ENCODE peak calls at places on chromosome 11, in six cellular contexts. R is mucosa of gallbladder; L is DMS 273 treated with DMSO at 0.1 percent for 48 hours; H is bronchial epithelial cell; O is activated naive CD8-positive, alpha-beta T cell treated with anti-CD3 and anti-CD28 coated beads for 36 hours; S is GM12865. W is an unnamed sample.

GRCh38 chr11:134052988-134053945 is 15.6 kb upstream of the JAM3 start:
- DNase-seq in O (no peak), R (no peak), L (no peak), S (no peak), H (no peak), W (no peak)

GRCh38 chr11:66933508-66933907 is 24.7 kb downstream of the PC start:
- DNase-seq in S (no peak), O (no peak), H (no peak), R (no peak), L (no peak), W (no peak)

GRCh38 chr11:14242198-14242597 is 116.8 kb downstream of the RRAS2 start:
- DNase-seq in R (no peak), L (no peak), H (no peak), O (no peak), S (no peak), W (no peak)

GRCh38 chr11:66333220-66333877 is 2.9 kb downstream of the RIN1 start:
- DNase-seq in R (no peak), O (no peak), S (no peak), H (no peak), L (no peak), W (no peak)

GRCh38 chr11:241634-242033 is 4.9 kb downstream of the PSMD13 start:
- DNase-seq in R (no peak), O (no peak), S (no peak), H (no peak), L (no peak), W (no peak)

GRCh38 chr11:66882540-66882939 is 25.7 kb downstream of the LRFN4 start:
- DNase-seq in O (no peak), H (no peak), R (no peak), L (peak; percentile 46), S (no peak), W (peak; percentile 60)

GRCh38 chr11:78420255-78420764 is 2.7 kb upstream of the GAB2 start:
- DNase-seq in R (peak; percentile 68), L (no peak), H (peak; percentile 28), S (peak; percentile 63), O (peak; percentile 27), W (peak; percentile 25)

GRCh38 chr11:26842458-26842841 is 120.6 kb upstream of the SLC5A12 start:
- DNase-seq in L (no peak), O (no peak), R (no peak), H (peak; percentile 29), S (no peak), W (no peak)

GRCh38 chr11:17734418-17734911 is at the start of gene KCNC1:
- DNase-seq in S (peak; percentile 15), L (no peak), R (no peak), H (no peak), O (no peak), W (peak; percentile 20)

GRCh38 chr11:34126959-34127848 is 21.8 kb downstream of the NAT10 start:
- DNase-seq in R (no peak), L (no peak), O (no peak), H (peak; percentile 70), S (no peak), W (no peak)

GRCh38 chr11:13118194-13118593 is 109.1 kb downstream of the RASSF10 start:
- DNase-seq in L (no peak), H (peak; percentile 84), R (no peak), S (no peak), O (no peak), W (no peak)

GRCh38 chr11:13038366-13038765 is 29.2 kb downstream of the RASSF10 start:
- DNase-seq in O (no peak), R (no peak), H (peak; percentile 84), S (peak; percentile 18), L (no peak), W (no peak)

GRCh38 chr11:3873712-3874349 is 18.4 kb downstream of the STIM1 start:
- DNase-seq in R (no peak), S (no peak), O (no peak), H (no peak), L (no peak), W (no peak)

W was measured in NCI-H1694 treated with DMSO at 0.1 percent for 48 hours.